ENCODE peak calls at places on chromosomes 1 and 21, in eight cellular contexts. M, W, K, Q, A, H, G and Z are unnamed samples.

GRCh38 chr1:66576645-66577044 is 42.7 kb downstream of the SGIP1 start:
- DNase-seq in M (no peak), K (no peak), G (no peak), W (peak; percentile 27), H (no peak), Q (no peak), A (no peak), Z (no peak)

GRCh38 chr1:94739521-94740061 is 80.6 kb upstream of the SLC44A3 start:
- DNase-seq in K (no peak), M (no peak), W (no peak), A (peak; percentile 66), H (no peak), G (no peak), Q (no peak), Z (no peak)

GRCh38 chr1:183022202-183023145 is 746 bp upstream of the LAMC1 start:
- DNase-seq in W (peak; percentile 93), H (peak; percentile 64), Q (peak; percentile 65), A (peak; percentile 82), M (peak; percentile 83), K (peak; percentile 71), G (peak; percentile 77), Z (peak; percentile 54)

GRCh38 chr1:33394716-33395115 is 36.2 kb downstream of the PHC2 start:
- DNase-seq in M (no peak), A (no peak), Q (no peak), K (no peak), W (no peak), G (no peak), H (no peak), Z (no peak)

GRCh38 chr1:13996334-13996733 is 296.3 kb downstream of the PRDM2 start:
- DNase-seq in W (no peak), G (no peak), A (no peak), M (no peak), K (no peak), H (no peak), Q (no peak), Z (no peak)

GRCh38 chr1:74780600-74780999 is 47.6 kb downstream of the TYW3 start:
- DNase-seq in A (no peak), G (no peak), H (no peak), W (no peak), M (no peak), Q (no peak), K (no peak), Z (no peak)

GRCh38 chr1:220824031-220824989 is 37.6 kb downstream of the MTARC1 start:
- DNase-seq in W (no peak), M (no peak), Q (no peak), K (no peak), G (peak; percentile 87), H (no peak), A (no peak), Z (no peak)

GRCh38 chr1:7705048-7705907 is 65.8 kb upstream of the VAMP3 start:
- DNase-seq in A (no peak), W (peak; percentile 46), K (peak; percentile 61), Q (peak; percentile 71), H (peak; percentile 15), G (no peak), M (peak; percentile 41), Z (peak; percentile 72)

GRCh38 chr1:100523038-100523649 is 14.8 kb upstream of the GPR88 start:
- DNase-seq in G (no peak), A (no peak), M (no peak), Q (no peak), W (no peak), K (no peak), H (no peak), Z (no peak)

GRCh38 chr21:46095106-46095719 is 2.7 kb upstream of the COL6A2 start:
- DNase-seq in M (peak; percentile 15), G (no peak), H (no peak), W (no peak), A (no peak), Q (no peak), K (no peak), Z (no peak)

GRCh38 chr1:32332290-32333079 is 3.5 kb downstream of the MARCKSL1 start:
- DNase-seq in M (no peak), A (no peak), K (peak; percentile 42), G (no peak), W (no peak), Q (no peak), H (no peak), Z (no peak)

GRCh38 chr1:204127597-204128242 is 24.1 kb downstream of the ETNK2 start:
- DNase-seq in G (peak; percentile 84), K (peak; percentile 55), W (peak; percentile 60), H (peak; percentile 50), M (peak; percentile 50), Q (peak; percentile 64), A (no peak), Z (peak; percentile 61)

GRCh38 chr1:204125759-204126351 is 26.0 kb downstream of the ETNK2 start:
- DNase-seq in K (no peak), M (no peak), H (no peak), W (no peak), A (no peak), G (no peak), Q (no peak), Z (no peak)

GRCh38 chr1:204128464-204128963 is 23.3 kb downstream of the ETNK2 start:
- DNase-seq in G (no peak), K (no peak), H (no peak), A (no peak), W (no peak), Q (no peak), M (no peak), Z (no peak)

GRCh38 chr1:204126367-204126766 is 25.5 kb downstream of the ETNK2 start:
- DNase-seq in G (no peak), M (no peak), H (no peak), Q (no peak), A (no peak), K (no peak), W (no peak), Z (no peak)

GRCh38 chr1:204126941-204127340 is 24.9 kb downstream of the ETNK2 start:
- DNase-seq in K (no peak), A (no peak), M (no peak), W (no peak), G (no peak), H (no peak), Q (no peak), Z (no peak)
- H3K27ac ChIP-seq in K (peak overlapping the region; percentile 61), A (peak overlapping the region; percentile 29), M (peak overlapping the region; percentile 43), W (peak overlapping the region; percentile 60), G (no peak overlapping the region), H (no peak overlapping the region), Q (peak overlapping the region; percentile 39), Z (no peak overlapping the region)

DNA sequence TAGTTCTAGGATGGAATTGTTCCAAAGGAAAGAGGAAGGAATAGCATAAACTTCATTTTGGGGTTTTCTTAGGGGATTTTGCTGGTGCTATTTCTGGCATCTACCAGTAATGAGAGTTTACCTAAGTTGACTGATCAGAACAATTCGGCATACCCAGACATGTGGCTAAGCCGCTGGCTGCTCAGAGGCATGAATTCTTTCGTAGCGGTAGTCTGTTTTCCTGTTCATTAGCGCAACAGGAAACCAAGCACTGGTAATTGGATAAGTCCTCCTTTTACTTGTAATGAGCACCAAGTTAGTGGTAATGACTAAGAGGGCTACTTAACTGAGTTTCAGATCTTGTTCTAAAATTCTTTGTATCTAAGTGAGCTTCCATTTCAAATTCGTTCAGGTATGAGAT is 38.6 kb downstream of the C21orf91 start:
- DNase-seq in A (no peak), Q (no peak), K (no peak), H (peak; percentile 49), W (no peak), M (no peak), G (no peak), Z (no peak)
- H3K27ac ChIP-seq in A (no peak overlapping the region), Q (no peak overlapping the region), K (no peak overlapping the region), H (peak overlapping the region; percentile 73), W (no peak overlapping the region), M (no peak overlapping the region), G (no peak overlapping the region), Z (no peak overlapping the region)

GRCh38 chr1:243266231-243266630 is 10.4 kb downstream of the SDCCAG8 start:
- DNase-seq in A (no peak), Q (no peak), H (no peak), M (no peak), G (no peak), K (no peak), W (no peak), Z (no peak)
- H3K27ac ChIP-seq in A (no peak overlapping the region), Q (peak overlapping the region; percentile 67), H (no peak overlapping the region), M (no peak overlapping the region), G (no peak overlapping the region), K (no peak overlapping the region), W (no peak overlapping the region), Z (no peak overlapping the region)

GRCh38 chr1:163471766-163472165 is 150.0 kb downstream of the NUF2 start:
- DNase-seq in M (no peak), W (no peak), G (no peak), A (no peak), H (peak; percentile 8), K (no peak), Q (no peak), Z (no peak)
- H3K27ac ChIP-seq in M (no peak overlapping the region), W (no peak overlapping the region), G (no peak overlapping the region), A (no peak overlapping the region), H (no peak overlapping the region), K (no peak overlapping the region), Q (no peak overlapping the region), Z (no peak overlapping the region)

GRCh38 chr1:59779949-59780348 is 34.8 kb upstream of the HOOK1 start:
- DNase-seq in Q (no peak), G (no peak), K (no peak), H (no peak), M (no peak), A (no peak), W (no peak), Z (no peak)
- H3K27ac ChIP-seq in Q (no peak overlapping the region), G (no peak overlapping the region), K (no peak overlapping the region), H (no peak overlapping the region), M (no peak overlapping the region), A (no peak overlapping the region), W (no peak overlapping the region), Z (no peak overlapping the region)

DNA sequence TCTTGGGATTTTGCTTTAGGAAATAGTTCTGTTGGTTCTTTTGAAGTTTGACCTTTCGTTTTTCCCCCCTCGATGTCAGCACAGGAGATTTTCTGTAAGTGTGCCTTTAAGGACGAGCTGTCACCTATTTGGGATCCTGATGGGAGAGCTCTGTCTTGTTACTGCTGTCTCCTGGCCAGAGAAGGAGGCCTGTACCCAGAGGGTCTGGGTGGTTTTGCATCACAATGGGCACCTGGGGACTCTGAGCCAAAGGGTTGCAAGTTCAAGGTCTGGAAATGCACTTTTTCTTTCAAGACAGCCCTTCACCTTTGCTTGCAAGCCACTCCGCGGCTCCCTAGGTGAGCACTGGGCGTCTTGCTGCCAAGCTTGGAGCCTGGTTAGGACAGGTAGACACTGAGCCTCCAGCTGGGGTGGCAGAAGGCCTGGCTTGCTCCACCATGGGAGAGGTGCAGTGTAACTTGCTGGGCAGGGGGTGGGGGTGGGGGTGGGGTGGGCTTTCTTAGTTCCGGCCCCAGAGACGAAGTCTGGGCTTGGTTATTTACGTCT is 2.9 kb downstream of the AJAP1 start:
- DNase-seq in Q (no peak), K (no peak), G (no peak), W (no peak), A (no peak), M (no peak), H (no peak), Z (no peak)
- H3K27ac ChIP-seq in Q (no peak overlapping the region), K (peak overlapping the region; percentile 97), G (no peak overlapping the region), W (no peak overlapping the region), A (no peak overlapping the region), M (no peak overlapping the region), H (no peak overlapping the region), Z (peak overlapping the region; percentile 98)

DNA sequence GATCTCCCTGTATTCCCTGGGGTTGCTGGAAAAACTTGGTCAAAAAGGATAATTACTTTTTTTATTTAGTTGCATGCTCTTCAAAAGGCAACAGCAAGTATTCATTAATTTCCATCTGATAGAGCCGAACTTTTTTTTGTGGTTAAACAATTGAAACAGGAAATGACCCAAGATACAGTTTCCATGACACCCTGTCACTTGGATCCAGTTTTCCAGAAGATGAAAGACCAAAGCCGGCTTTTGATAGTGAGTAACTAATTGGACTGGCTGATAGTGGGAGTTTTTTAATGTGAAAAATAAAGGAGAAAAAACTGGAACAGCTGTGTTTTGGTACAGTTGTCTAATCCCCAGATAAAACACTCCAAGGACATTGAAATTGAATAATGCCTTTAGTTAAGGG is 33.0 kb downstream of the CACHD1 start:
- DNase-seq in K (no peak), W (no peak), Q (no peak), M (no peak), G (no peak), A (no peak), H (peak; percentile 34), Z (no peak)
- H3K27ac ChIP-seq in K (peak overlapping the region; percentile 7), W (peak overlapping the region; percentile 47), Q (no peak overlapping the region), M (no peak overlapping the region), G (no peak overlapping the region), A (no peak overlapping the region), H (no peak overlapping the region), Z (no peak overlapping the region)